ENCODE peak calls at places on chromosomes 7 and 10, in eight cellular contexts. C is mammary epithelial cell, Y is RWPE1, H is astrocyte, A is kidney epithelial cell, B is GM13976, P is omental fat pad, L is NB4. Z is an unnamed sample.
A peak's percentile ranks its signal among the peaks of the same experiment; 100 is the strongest.

GRCh38 chr7:45580053-45580872 is 6.1 kb downstream of the ADCY1 start:
- DNase-seq in Y (no peak), A (no peak), B (no peak), P (no peak), L (peak; percentile 18), H (no peak), C (no peak), Z (no peak)

GRCh38 chr10:113704637-113705343 is 25.1 kb downstream of the CASP7 start:
- DNase-seq in Y (peak; percentile 38), A (no peak), H (peak; percentile 21), B (peak; percentile 46), C (peak; percentile 4), P (no peak), L (peak; percentile 64), Z (peak; percentile 55)

GRCh38 chr7:46854958-46855473 is 726.9 kb downstream of the TNS3 start:
- DNase-seq in C (peak; percentile 12), Y (no peak), B (no peak), L (no peak), H (peak; percentile 63), A (no peak), P (no peak), Z (peak; percentile 18)

GRCh38 chr10:110873951-110874350 is 2.2 kb downstream of the PDCD4 start:
- DNase-seq in C (no peak), L (no peak), B (no peak), Y (no peak), H (no peak), P (no peak), A (no peak), Z (no peak)

GRCh38 chr7:130231792-130232191 is 24.1 kb downstream of the SSMEM1 start:
- DNase-seq in B (no peak), H (no peak), C (no peak), A (no peak), Y (no peak), P (no peak), L (no peak), Z (no peak)

GRCh38 chr7:26492816-26493215 is 201.2 kb downstream of the SNX10 start:
- DNase-seq in Y (no peak), C (no peak), P (no peak), L (no peak), A (no peak), B (no peak), H (no peak), Z (no peak)

GRCh38 chr7:47540387-47541093 is 41.4 kb downstream of the TNS3 start:
- DNase-seq in Y (no peak), L (no peak), P (no peak), A (no peak), B (no peak), H (no peak), C (no peak), Z (no peak)

GRCh38 chr7:25244193-25244592 is 15.9 kb upstream of the NPVF start:
- DNase-seq in A (no peak), B (no peak), C (no peak), L (no peak), H (no peak), P (no peak), Y (no peak), Z (no peak)

GRCh38 chr7:41916450-41916927 is 213.6 kb upstream of the INHBA start:
- DNase-seq in C (peak; percentile 89), P (no peak), B (no peak), L (no peak), A (peak; percentile 99), H (peak; percentile 99), Y (peak; percentile 90), Z (peak; percentile 94)

GRCh38 chr7:139075871-139076686 is 33.4 kb downstream of the ZC3HAV1 start:
- DNase-seq in C (no peak), P (no peak), H (no peak), Y (no peak), A (no peak), B (no peak), L (no peak), Z (no peak)

GRCh38 chr7:121798076-121798475 is 74.9 kb upstream of the PTPRZ1 start:
- DNase-seq in L (no peak), Y (no peak), C (no peak), H (no peak), B (no peak), A (no peak), P (no peak), Z (no peak)

GRCh38 chr7:18064242-18064838 is 36.7 kb upstream of the PRPS1L1 start:
- DNase-seq in P (no peak), B (no peak), L (peak; percentile 50), Y (no peak), C (peak; percentile 7), H (no peak), A (no peak), Z (peak; percentile 38)

GRCh38 chr7:55545496-55545895 is 26.8 kb downstream of the VOPP1 start:
- DNase-seq in L (no peak), P (no peak), Y (peak; percentile 44), A (peak; percentile 83), H (peak; percentile 80), B (no peak), C (peak; percentile 87), Z (peak; percentile 93)

GRCh38 chr10:88791924-88792323 is 10.6 kb upstream of the LIPM start:
- DNase-seq in H (no peak), Y (peak; percentile 39), B (no peak), C (peak; percentile 25), L (peak; percentile 58), A (no peak), P (no peak), Z (peak; percentile 15)
- TF ChIP-seq CTCF in H (peak; percentile 59), Y (peak; percentile 49), B (peak; percentile 22), C (peak; percentile 69), L (peak; percentile 33), A (peak; percentile 57), P (no peak), Z (peak; percentile 60)

GRCh38 chr10:48444266-48444665 is 137.8 kb downstream of the MAPK8 start:
- DNase-seq in B (peak; percentile 21), H (no peak), Y (peak; percentile 57), C (peak; percentile 33), L (peak; percentile 70), A (no peak), P (no peak), Z (peak; percentile 54)

GRCh38 chr10:48445932-48446331 is 139.5 kb downstream of the MAPK8 start:
- DNase-seq in B (peak; percentile 12), A (no peak), P (no peak), Y (no peak), C (no peak), L (no peak), H (no peak), Z (no peak)

GRCh38 chr10:48446785-48447184 is 140.3 kb downstream of the MAPK8 start:
- DNase-seq in A (no peak), H (no peak), Y (no peak), B (peak; percentile 26), P (no peak), C (no peak), L (peak; percentile 23), Z (no peak)

GRCh38 chr10:48442809-48443177 is 136.3 kb downstream of the MAPK8 start:
- DNase-seq in P (no peak), H (no peak), C (no peak), Y (no peak), A (no peak), B (no peak), L (no peak), Z (no peak)

DNA sequence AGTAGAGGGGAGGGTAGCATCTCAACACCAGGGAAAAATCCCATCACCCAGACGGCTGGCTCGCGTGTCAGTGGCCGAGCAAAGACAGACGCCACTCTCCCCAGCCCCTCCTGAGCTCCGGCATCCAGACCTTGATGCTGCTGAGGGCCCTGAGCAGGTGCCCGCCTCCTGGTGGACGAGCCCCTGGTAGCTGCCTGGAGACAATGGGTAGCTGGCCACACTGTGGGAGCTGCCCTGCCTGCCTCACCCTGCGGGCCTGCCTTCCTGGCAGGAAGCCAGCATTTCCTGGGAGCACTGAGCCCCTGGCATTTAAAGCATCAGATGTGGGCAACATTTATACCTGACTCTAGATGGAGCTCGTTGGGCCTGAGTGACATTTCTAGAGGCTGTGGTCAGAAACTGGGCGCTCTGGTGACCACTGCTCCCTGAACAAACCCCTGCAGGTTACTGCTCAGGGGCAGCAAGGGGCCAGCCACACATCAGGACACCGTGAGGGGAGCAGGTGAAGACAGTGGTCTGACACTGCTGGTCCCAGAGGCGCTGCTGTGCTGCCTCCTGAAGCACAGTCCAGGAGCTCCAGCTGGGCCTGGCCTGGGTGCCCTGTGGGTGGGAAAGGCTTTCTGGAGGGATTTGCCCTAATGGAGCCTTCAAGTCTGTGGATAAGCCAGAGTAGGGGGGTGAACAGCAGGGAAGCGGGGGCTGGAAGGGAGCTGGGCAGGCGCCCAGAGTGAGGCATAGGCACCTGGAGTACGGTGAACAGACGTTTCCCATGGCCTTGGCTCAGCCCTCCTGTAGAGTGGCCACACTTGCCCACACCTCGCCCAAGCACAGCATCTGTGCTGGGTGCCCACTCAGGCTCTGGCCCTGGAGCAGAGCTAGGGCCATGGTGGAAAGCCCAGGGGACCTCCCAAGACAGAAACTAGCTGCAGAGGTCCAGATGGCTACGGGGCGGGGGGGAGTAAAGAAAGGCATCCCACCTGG is 138.7 kb downstream of the MAPK8 start:
- DNase-seq in B (peak; percentile 26), Y (no peak), L (no peak), A (no peak), P (no peak), C (peak; percentile 32), H (no peak), Z (no peak)
- TF ChIP-seq CTCF in B (no peak), Y (no peak), L (no peak), A (peak; percentile 45), P (no peak), C (peak; percentile 9), H (no peak), Z (peak; percentile 4)

DNA sequence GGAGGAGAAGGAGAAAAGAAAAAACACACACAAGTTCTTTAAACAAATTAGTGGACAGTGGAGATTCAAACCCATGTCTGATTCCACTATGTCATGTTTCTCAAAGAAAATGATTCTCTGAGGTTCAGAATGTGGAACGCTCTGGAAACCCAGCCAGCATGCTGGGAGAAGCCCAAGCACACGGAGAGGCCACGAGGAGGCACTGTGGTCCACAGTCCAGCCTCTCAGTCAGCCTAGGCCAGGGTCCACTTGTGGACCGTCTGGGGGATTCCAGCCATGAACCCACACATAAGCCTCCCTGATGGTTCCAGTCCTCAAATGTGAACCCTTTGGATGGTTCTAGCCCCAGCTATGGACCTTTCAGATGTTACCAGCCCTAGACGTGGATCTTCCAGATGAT is 73.4 kb downstream of the CAV1 start:
- DNase-seq in C (no peak), A (no peak), Y (no peak), H (no peak), B (no peak), L (peak; percentile 25), P (no peak), Z (no peak)
- TF ChIP-seq CTCF in C (peak; percentile 25), A (no peak), Y (no peak), H (peak; percentile 13), B (peak; percentile 40), L (peak; percentile 42), P (no peak), Z (peak; percentile 32)

GRCh38 chr10:132858121-132859081 is 72.5 kb upstream of the NKX6-2 start:
- DNase-seq in L (no peak), Y (no peak), A (no peak), H (no peak), B (no peak), C (no peak), P (no peak), Z (no peak)

GRCh38 chr10:132859084-132859855 is 73.3 kb upstream of the NKX6-2 start:
- DNase-seq in Y (no peak), A (no peak), L (no peak), B (no peak), H (no peak), C (no peak), P (no peak), Z (no peak)

GRCh38 chr10:132861884-132862461 is 76.0 kb upstream of the NKX6-2 start:
- DNase-seq in Y (no peak), A (no peak), H (no peak), C (no peak), L (no peak), P (no peak), B (no peak), Z (no peak)

GRCh38 chr10:132861116-132861691 is 75.3 kb upstream of the NKX6-2 start:
- DNase-seq in L (no peak), B (no peak), A (no peak), H (no peak), Y (no peak), C (no peak), P (no peak), Z (no peak)

GRCh38 chr10:132860527-132860926 is 74.6 kb upstream of the NKX6-2 start:
- DNase-seq in B (no peak), C (no peak), Y (no peak), A (no peak), H (no peak), L (no peak), P (no peak), Z (no peak)
- TF ChIP-seq CTCF in B (no peak), C (no peak), Y (no peak), A (no peak), H (no peak), L (no peak), P (no peak), Z (no peak)

Z was measured in bronchial epithelial cell.